ENCODE peak calls at places on chromosomes 11 and 22, in ten cellular contexts. B is fibroblast of mammary gland; T is effector memory CD4-positive, alpha-beta T cell; P is skeletal muscle cell; J is M059J; I is nucleus accumbens; K is A549; R is stimulated activated CD4-positive, alpha-beta T cell treated with anti-CD3 and anti-CD28 coated beads, Interleukin-1b, Interleukin-23, amount 100 ng/mL, for 4 hours; A is dermis microvascular lymphatic vessel endothelial cell; C is activated CD4-positive, alpha-beta T cell treated with anti-CD3 and anti-CD28 coated beads, Interleukin-2, amount 10 ng/mL, durations not matched to agents 7 days and 5 days. Z is an unnamed sample.

GRCh38 chr11:72589802-72590761 is 84.1 kb downstream of the PDE2A start:
- DNase-seq in B (peak; percentile 18), T (no peak), P (no peak), J (no peak), I (no peak), K (peak; percentile 73), R (no peak), A (no peak), C (peak; percentile 50), Z (no peak)

GRCh38 chr11:123202155-123202714 is 7.2 kb upstream of the CLMP start:
- DNase-seq in B (peak; percentile 40), T (no peak), P (peak; percentile 67), J (no peak), I (no peak), K (no peak), R (no peak), A (no peak), C (no peak), Z (no peak)

GRCh38 chr22:42926034-42926433 is 69.0 kb upstream of the ARFGAP3 start:
- DNase-seq in B (no peak), T (no peak), P (no peak), J (no peak), I (no peak), K (peak; percentile 48), R (no peak), A (no peak), C (no peak), Z (no peak)

GRCh38 chr11:69524991-69525411 is 43.5 kb downstream of the LINC01488 start:
- DNase-seq in B (no peak), T (no peak), P (no peak), J (no peak), I (no peak), K (no peak), R (no peak), A (no peak), C (no peak), Z (no peak)

GRCh38 chr11:77410076-77410827 is 63.6 kb downstream of the PAK1 start:
- DNase-seq in B (no peak), T (no peak), P (no peak), J (no peak), I (no peak), K (no peak), R (no peak), A (no peak), C (no peak), Z (no peak)

GRCh38 chr11:87122852-87123251 is 85.1 kb downstream of the TMEM135 start:
- DNase-seq in B (no peak), T (no peak), P (no peak), J (no peak), I (no peak), K (no peak), R (no peak), A (no peak), C (no peak), Z (no peak)

GRCh38 chr11:94648789-94649188 is 81.6 kb downstream of the PIWIL4 start:
- DNase-seq in B (no peak), T (no peak), P (no peak), J (no peak), I (no peak), K (no peak), R (no peak), A (no peak), C (no peak), Z (no peak)

GRCh38 chr11:130042093-130042591 is 27.6 kb upstream of the APLP2 start:
- DNase-seq in B (peak; percentile 99), T (no peak), P (peak; percentile 85), J (peak; percentile 75), I (no peak), K (peak; percentile 79), R (no peak), A (peak; percentile 99), C (no peak), Z (peak; percentile 12)

GRCh38 chr11:62324738-62325556 is 12.3 kb upstream of the ASRGL1 start:
- DNase-seq in B (peak; percentile 54), T (no peak), P (no peak), J (peak; percentile 16), I (no peak), K (peak; percentile 52), R (peak; percentile 11), A (no peak), C (peak; percentile 68), Z (no peak)

GRCh38 chr11:12075822-12076821 is 34.3 kb upstream of the MICAL2 start:
- DNase-seq in B (peak; percentile 100), T (no peak), P (peak; percentile 100), J (peak; percentile 100), I (no peak), K (peak; percentile 97), R (no peak), A (no peak), C (no peak), Z (peak; percentile 97)

GRCh38 chr11:75468534-75469340 is 35.7 kb upstream of the KLHL35 start:
- DNase-seq in B (peak; percentile 90), T (no peak), P (peak; percentile 68), J (peak; percentile 34), I (no peak), K (no peak), R (no peak), A (peak; percentile 88), C (no peak), Z (no peak)

GRCh38 chr11:665062-665706 is 28.1 kb downstream of the DRD4 start:
- DNase-seq in B (no peak), T (no peak), P (no peak), J (no peak), I (no peak), K (no peak), R (no peak), A (no peak), C (no peak), Z (no peak)

GRCh38 chr11:47611240-47611863 is 17.1 kb upstream of the C1QTNF4 start:
- DNase-seq in B (no peak), T (no peak), P (no peak), J (no peak), I (no peak), K (no peak), R (no peak), A (no peak), C (no peak), Z (no peak)

GRCh38 chr22:44261861-44262595 is 50.7 kb downstream of the SHISAL1 start:
- DNase-seq in B (no peak), T (no peak), P (no peak), J (no peak), I (no peak), K (no peak), R (no peak), A (no peak), C (no peak), Z (no peak)

GRCh38 chr11:76655466-76656086 is 15.0 kb downstream of the LRRC32 start:
- DNase-seq in B (no peak), T (no peak), P (no peak), J (no peak), I (no peak), K (no peak), R (no peak), A (peak; percentile 64), C (no peak), Z (no peak)

GRCh38 chr11:75768909-75769771 is 562 bp downstream of the DGAT2 start:
- DNase-seq in B (no peak), T (no peak), P (no peak), J (no peak), I (no peak), K (no peak), R (no peak), A (no peak), C (no peak), Z (no peak)

GRCh38 chr11:117097567-117098268 is 510 bp downstream of the SIK3 start:
- DNase-seq in B (no peak), T (no peak), P (no peak), J (peak; percentile 43), I (peak; percentile 48), K (no peak), R (no peak), A (no peak), C (peak; percentile 24), Z (no peak)